ENCODE peak calls at places on chromosomes 16 and 17, in five cellular contexts. P is caudate nucleus, E is mesendoderm, L is substantia nigra, N is heart right ventricle. T is an unnamed sample.

GRCh38 chr16:79653337-79654000 is 52.9 kb upstream of the MAF start:
- DNase-seq in P (no peak), N (peak), L (no peak), E (no peak), T (no peak)

GRCh38 chr17:61528171-61528570 is 62.8 kb downstream of the NACA2 start:
- DNase-seq in L (no peak), P (no peak), E (no peak), N (no peak), T (no peak)

GRCh38 chr17:67602974-67603373 is 114.8 kb upstream of the NOL11 start:
- DNase-seq in E (peak), N (no peak), P (no peak), L (no peak), T (peak)

GRCh38 chr16:910181-910580 is 60.6 kb downstream of the LMF1 start:
- DNase-seq in N (no peak), L (no peak), E (no peak), P (no peak), T (no peak)

GRCh38 chr17:72502111-72502939 is 381.5 kb downstream of the SOX9 start:
- DNase-seq in N (no peak), E (peak), P (no peak), L (no peak), T (no peak)

GRCh38 chr17:37717627-37718382 is 27.1 kb downstream of the HNF1B start:
- DNase-seq in L (no peak), E (no peak), N (no peak), P (no peak), T (no peak)

GRCh38 chr16:57204675-57205074 is 18.5 kb downstream of the RSPRY1 start:
- DNase-seq in P (no peak), E (peak), N (no peak), L (no peak), T (no peak)

GRCh38 chr16:8278181-8278580 is 312.1 kb downstream of the TMEM114 start:
- DNase-seq in E (peak), N (no peak), P (no peak), L (no peak), T (no peak)

GRCh38 chr16:28258571-28258970 is 33.8 kb upstream of the SBK1 start:
- DNase-seq in E (no peak), N (peak), L (peak), P (no peak), T (no peak)

GRCh38 chr16:67966549-67967182 is 1.8 kb downstream of the SLC12A4 start:
- DNase-seq in L (no peak), P (no peak), N (peak), E (peak), T (no peak)

GRCh38 chr16:57999366-57999970 is 1.0 kb downstream of the ZNF319 start:
- DNase-seq in E (peak), P (no peak), N (no peak), L (no peak), T (peak)

GRCh38 chr17:11369570-11369969 is 128.6 kb downstream of the SHISA6 start:
- DNase-seq in L (no peak), N (no peak), P (no peak), E (no peak), T (no peak)

GRCh38 chr16:72886366-72886974 is 161.5 kb downstream of the ZFHX3 start:
- DNase-seq in L (no peak), P (no peak), N (no peak), E (no peak), T (no peak)

GRCh38 chr17:17840751-17841591 is 4.2 kb upstream of the SREBF1 start:
- DNase-seq in L (peak), E (peak), N (no peak), P (no peak), T (no peak)

GRCh38 chr17:1673041-1673790 is 11.5 kb downstream of the PRPF8 start:
- DNase-seq in N (no peak), E (no peak), P (no peak), L (no peak), T (no peak)

GRCh38 chr17:32502710-32503109 is 15.9 kb downstream of the CDK5R1 start:
- DNase-seq in L (no peak), P (no peak), E (no peak), N (no peak), T (no peak)

GRCh38 chr17:36590082-36590481 is 1.6 kb upstream of the DHRS11 start:
- DNase-seq in N (no peak), E (no peak), L (no peak), P (no peak), T (no peak)

GRCh38 chr16:77993111-77993571 is 29.2 kb upstream of the CLEC3A start:
- DNase-seq in L (no peak), P (no peak), N (no peak), E (peak), T (no peak)

GRCh38 chr17:61848896-61849295 is 14.4 kb downstream of the BRIP1 start:
- DNase-seq in E (no peak), P (no peak), N (no peak), L (no peak), T (no peak)

GRCh38 chr17:41860254-41860931 is 4.8 kb downstream of the KLHL11 start:
- DNase-seq in N (no peak), E (no peak), P (no peak), L (no peak), T (no peak)

GRCh38 chr16:13897806-13898205 is 22.1 kb upstream of the ERCC4 start:
- DNase-seq in E (no peak), N (no peak), L (no peak), P (no peak), T (no peak)

GRCh38 chr16:88936008-88936912 is 40.7 kb downstream of the CBFA2T3 start:
- DNase-seq in P (no peak), N (peak), L (no peak), E (no peak), T (no peak)

GRCh38 chr17:7716901-7717755 is at the start of gene DNAH2:
- DNase-seq in E (peak), N (peak), P (peak), L (peak), T (no peak)
- H3K27ac ChIP-seq in E (peak), N (peak), P (peak), L (peak), T (no peak)

GRCh38 chr17:45264430-45264829 is 2.5 kb upstream of the SPATA32 start:
- DNase-seq in E (no peak), L (no peak), P (no peak), N (no peak), T (no peak)

GRCh38 chr17:45267436-45268055 is 5.7 kb upstream of the SPATA32 start:
- DNase-seq in L (no peak), N (no peak), P (no peak), E (no peak), T (no peak)

GRCh38 chr17:45264988-45265387 is 3.1 kb upstream of the SPATA32 start:
- DNase-seq in L (no peak), P (no peak), N (no peak), E (no peak), T (no peak)

GRCh38 chr17:45265823-45266222 is 3.9 kb upstream of the SPATA32 start:
- DNase-seq in P (no peak), L (no peak), E (no peak), N (no peak), T (no peak)

DNA sequence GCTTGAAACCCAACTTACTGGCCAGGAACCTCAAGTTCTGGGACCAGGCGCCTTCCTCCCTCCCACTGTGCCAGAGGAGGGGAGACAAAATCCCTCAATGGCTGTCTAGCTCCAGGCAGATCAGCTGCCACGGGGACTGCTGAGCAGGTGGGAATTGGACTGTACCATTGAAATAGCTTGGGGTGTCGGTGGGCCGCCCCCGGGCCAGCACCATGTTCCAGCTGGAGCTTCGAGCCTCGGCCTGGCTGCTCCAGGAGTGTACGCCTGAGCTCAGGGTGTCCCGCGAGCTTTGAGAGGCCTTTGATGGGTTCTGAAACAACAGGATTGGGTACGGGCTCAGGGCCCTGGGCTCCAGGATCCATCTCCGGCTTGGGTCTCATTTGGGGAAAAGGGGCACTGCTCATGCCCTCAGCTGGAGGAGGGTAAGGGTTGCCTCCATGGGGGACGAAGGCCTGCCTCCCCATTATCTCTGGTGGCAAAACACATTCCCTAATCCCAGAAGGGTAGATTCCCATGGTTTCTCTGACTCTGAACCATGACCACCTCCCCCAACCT is 4.6 kb upstream of the SPATA32 start:
- DNase-seq in E (no peak), L (no peak), N (no peak), P (no peak), T (no peak)
- H3K27ac ChIP-seq in E (no peak), L (no peak), N (no peak), P (no peak), T (no peak)

GRCh38 chr17:31392002-31392855 is 754 bp downstream of the RAB11FIP4 start:
- DNase-seq in L (no peak), E (no peak), P (no peak), N (no peak), T (no peak)

GRCh38 chr17:31393749-31394146 is 2.3 kb downstream of the RAB11FIP4 start:
- DNase-seq in L (no peak), P (no peak), E (no peak), N (no peak), T (no peak)

GRCh38 chr17:31397256-31397939 is 5.9 kb downstream of the RAB11FIP4 start:
- DNase-seq in L (no peak), N (no peak), E (no peak), P (no peak), T (no peak)

GRCh38 chr17:31392856-31393748 is 1.6 kb downstream of the RAB11FIP4 start:
- DNase-seq in P (no peak), E (no peak), N (no peak), L (no peak), T (no peak)

DNA sequence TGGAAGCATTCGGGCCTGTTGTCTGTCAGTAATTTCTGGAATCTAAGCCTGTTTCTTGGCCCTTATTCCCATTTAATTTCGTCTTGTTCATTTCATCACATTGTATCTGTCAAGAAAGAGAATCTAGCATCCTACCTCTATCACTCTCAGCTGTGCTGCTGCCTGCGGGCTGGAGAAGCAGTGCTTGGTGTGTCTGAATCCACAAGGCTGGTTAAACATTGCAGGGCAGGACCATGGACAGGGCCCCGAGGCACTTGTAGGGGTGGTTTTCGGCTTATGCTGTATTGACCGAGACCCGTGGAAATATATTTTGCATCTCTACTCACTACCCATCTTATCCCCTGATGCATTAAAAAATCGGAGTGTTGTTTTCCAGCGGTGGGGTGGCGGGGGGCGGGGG is 3.1 kb downstream of the RAB11FIP4 start:
- DNase-seq in L (peak), E (peak), P (no peak), N (peak), T (peak)
- H3K27ac ChIP-seq in L (no peak), E (no peak), P (no peak), N (no peak), T (no peak)

GRCh38 chr17:76716146-76716833 is 5.5 kb upstream of the MXRA7 start:
- DNase-seq in E (no peak), P (no peak), N (no peak), L (no peak), T (no peak)
- H3K27ac ChIP-seq in E (no peak), P (peak), N (peak), L (peak), T (no peak)

GRCh38 chr17:82531431-82531881 is 11.9 kb downstream of the FOXK2 start:
- DNase-seq in L (no peak), E (no peak), P (no peak), N (no peak), T (no peak)

GRCh38 chr17:82527893-82528292 is 8.4 kb downstream of the FOXK2 start:
- DNase-seq in P (no peak), N (no peak), L (no peak), E (no peak), T (no peak)

GRCh38 chr17:82528484-82529265 is 9.1 kb downstream of the FOXK2 start:
- DNase-seq in P (peak), N (peak), E (no peak), L (peak), T (no peak)

GRCh38 chr17:82525712-82526111 is 6.2 kb downstream of the FOXK2 start:
- DNase-seq in E (no peak), P (no peak), N (no peak), L (no peak), T (no peak)

GRCh38 chr17:82529914-82530300 is 10.4 kb downstream of the FOXK2 start:
- DNase-seq in E (no peak), L (no peak), P (no peak), N (no peak), T (no peak)
- H3K27ac ChIP-seq in E (no peak), L (no peak), P (no peak), N (no peak), T (no peak)

GRCh38 chr17:3748576-3748975 is 24.9 kb downstream of the HASPIN start:
- DNase-seq in E (no peak), L (no peak), N (no peak), P (no peak), T (no peak)

GRCh38 chr17:3750926-3751325 is 27.2 kb downstream of the HASPIN start:
- DNase-seq in P (no peak), N (no peak), E (no peak), L (no peak), T (peak)

GRCh38 chr17:3751836-3752235 is 28.1 kb downstream of the HASPIN start:
- DNase-seq in E (no peak), L (no peak), N (no peak), P (no peak), T (no peak)

GRCh38 chr17:3747805-3748204 is 24.1 kb downstream of the HASPIN start:
- DNase-seq in N (no peak), P (no peak), L (no peak), E (no peak), T (no peak)

GRCh38 chr17:3750296-3750695 is 26.6 kb downstream of the HASPIN start:
- DNase-seq in N (no peak), E (no peak), L (no peak), P (no peak), T (no peak)
- H3K27ac ChIP-seq in N (no peak), E (no peak), L (no peak), P (no peak), T (no peak)

DNA sequence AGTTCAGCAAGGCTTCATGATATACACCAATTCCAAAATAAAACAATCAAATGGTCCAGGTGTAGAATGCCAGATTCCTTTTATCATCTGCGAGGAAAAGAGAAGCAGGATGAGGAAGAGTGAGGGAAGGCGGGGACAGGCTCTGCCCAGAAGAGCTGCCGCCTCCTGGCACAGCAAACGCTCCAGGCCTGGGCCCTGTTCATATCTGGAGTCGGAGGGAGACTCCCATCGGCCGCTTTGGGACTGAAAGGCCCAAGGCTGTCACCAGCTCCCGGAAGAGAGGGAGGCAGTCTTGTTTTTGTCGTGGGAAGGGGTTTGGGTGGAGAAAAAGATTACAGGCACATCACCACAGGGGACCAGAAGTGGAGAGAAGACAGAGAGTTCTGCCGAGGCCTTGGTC is 29.0 kb upstream of the SLC25A19 start:
- DNase-seq in P (no peak), L (no peak), N (no peak), E (no peak), T (no peak)
- H3K27ac ChIP-seq in P (peak), L (peak), N (no peak), E (no peak), T (no peak)

DNA sequence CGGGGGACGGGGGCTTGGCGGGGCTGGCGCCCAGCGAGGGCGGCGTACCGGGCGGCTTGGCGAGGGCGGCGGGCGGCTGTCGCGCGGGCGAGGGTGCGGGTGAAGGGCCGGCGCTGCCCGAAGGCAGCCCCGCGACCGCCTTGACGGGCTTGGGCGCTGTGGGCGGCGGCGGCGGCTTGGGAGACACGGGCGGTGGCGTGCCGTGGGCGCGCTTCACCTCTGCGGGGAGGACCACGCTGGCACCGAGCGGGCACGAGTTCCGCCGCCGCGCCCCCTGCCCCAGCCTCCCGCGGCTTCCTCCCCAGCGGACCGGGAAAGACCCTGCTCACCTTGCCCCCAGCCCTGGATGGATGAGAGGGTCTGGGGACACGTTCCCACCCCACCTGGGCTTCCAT is 17.3 kb downstream of the CASKIN1 start:
- DNase-seq in L (no peak), N (no peak), P (no peak), E (no peak), T (no peak)
- H3K27ac ChIP-seq in L (no peak), N (no peak), P (no peak), E (no peak), T (no peak)

GRCh38 chr17:64334851-64335250 is 55.8 kb downstream of the PECAM1 start:
- DNase-seq in L (no peak), P (no peak), E (no peak), N (no peak), T (no peak)
- H3K27ac ChIP-seq in L (no peak), P (no peak), E (no peak), N (peak), T (no peak)